ENCODE peak calls at places on chromosome 14, in six cellular contexts. One of them, this sample, is unnamed.

GRCh38 chr14:32494566-32495434 is 165.7 kb downstream of the AKAP6 start:
- DNase-seq in suprapubic skin: no peak
- DNase-seq in transverse colon: no peak
- DNase-seq in endothelial cell of umbilical vein: no peak
- DNase-seq in SK-N-SH: no peak
- DNase-seq in vagina: no peak
- DNase-seq in this sample: no peak

GRCh38 chr14:81927069-81927468 is 393.4 kb upstream of the SEL1L start:
- DNase-seq in vagina: no peak
- DNase-seq in transverse colon: no peak
- DNase-seq in SK-N-SH: no peak
- DNase-seq in suprapubic skin: no peak
- DNase-seq in endothelial cell of umbilical vein: no peak
- DNase-seq in this sample: no peak

GRCh38 chr14:67359319-67359774 is 257 bp downstream of the ATP6V1D start:
- DNase-seq in endothelial cell of umbilical vein: no peak
- DNase-seq in SK-N-SH: no peak
- DNase-seq in suprapubic skin: peak
- DNase-seq in transverse colon: peak
- DNase-seq in vagina: peak
- DNase-seq in this sample: no peak

GRCh38 chr14:32319368-32320049 is 9.6 kb upstream of the AKAP6 start:
- DNase-seq in SK-N-SH: no peak
- DNase-seq in endothelial cell of umbilical vein: peak
- DNase-seq in transverse colon: no peak
- DNase-seq in suprapubic skin: no peak
- DNase-seq in vagina: no peak
- DNase-seq in this sample: no peak

GRCh38 chr14:50542941-50543418 is 10.6 kb upstream of the MAP4K5 start:
- DNase-seq in suprapubic skin: no peak
- DNase-seq in transverse colon: peak
- DNase-seq in SK-N-SH: peak
- DNase-seq in endothelial cell of umbilical vein: peak
- DNase-seq in vagina: no peak
- DNase-seq in this sample: no peak

GRCh38 chr14:66360526-66360925 is 125.6 kb upstream of the CCDC196 start:
- DNase-seq in SK-N-SH: no peak
- DNase-seq in endothelial cell of umbilical vein: no peak
- DNase-seq in suprapubic skin: no peak
- DNase-seq in vagina: no peak
- DNase-seq in transverse colon: no peak
- DNase-seq in this sample: no peak

GRCh38 chr14:77709412-77709811 is 1.5 kb downstream of the SLIRP start:
- DNase-seq in transverse colon: no peak
- DNase-seq in SK-N-SH: no peak
- DNase-seq in suprapubic skin: no peak
- DNase-seq in vagina: no peak
- DNase-seq in endothelial cell of umbilical vein: no peak
- DNase-seq in this sample: no peak

GRCh38 chr14:90490727-90491050 is 93.9 kb downstream of the CALM1 start:
- DNase-seq in endothelial cell of umbilical vein: no peak
- DNase-seq in vagina: no peak
- DNase-seq in suprapubic skin: no peak
- DNase-seq in SK-N-SH: no peak
- DNase-seq in transverse colon: no peak
- DNase-seq in this sample: no peak

GRCh38 chr14:35766700-35767082 is 42.4 kb downstream of the RALGAPA1 start:
- DNase-seq in vagina: no peak
- DNase-seq in endothelial cell of umbilical vein: no peak
- DNase-seq in transverse colon: no peak
- DNase-seq in SK-N-SH: no peak
- DNase-seq in suprapubic skin: no peak
- DNase-seq in this sample: no peak

GRCh38 chr14:65732112-65732511 is 319.6 kb downstream of the FUT8 start:
- DNase-seq in SK-N-SH: no peak
- DNase-seq in vagina: no peak
- DNase-seq in endothelial cell of umbilical vein: no peak
- DNase-seq in transverse colon: no peak
- DNase-seq in suprapubic skin: no peak
- DNase-seq in this sample: no peak

GRCh38 chr14:72744416-72745120 is 149.3 kb downstream of the DPF3 start:
- DNase-seq in vagina: peak
- DNase-seq in SK-N-SH: no peak
- DNase-seq in endothelial cell of umbilical vein: no peak
- DNase-seq in suprapubic skin: no peak
- DNase-seq in transverse colon: no peak
- DNase-seq in this sample: peak

GRCh38 chr14:50038398-50039119 is 77.8 kb downstream of the VCPKMT start:
- DNase-seq in SK-N-SH: no peak
- DNase-seq in vagina: no peak
- DNase-seq in transverse colon: no peak
- DNase-seq in endothelial cell of umbilical vein: no peak
- DNase-seq in suprapubic skin: no peak
- DNase-seq in this sample: no peak

GRCh38 chr14:33404054-33404453 is 465.4 kb downstream of the NPAS3 start:
- DNase-seq in endothelial cell of umbilical vein: peak
- DNase-seq in suprapubic skin: no peak
- DNase-seq in transverse colon: no peak
- DNase-seq in vagina: no peak
- DNase-seq in SK-N-SH: no peak
- DNase-seq in this sample: no peak

GRCh38 chr14:50964683-50965390 is 20.6 kb upstream of the PYGL start:
- DNase-seq in endothelial cell of umbilical vein: peak
- DNase-seq in SK-N-SH: no peak
- DNase-seq in suprapubic skin: no peak
- DNase-seq in vagina: no peak
- DNase-seq in transverse colon: peak
- DNase-seq in this sample: no peak

GRCh38 chr14:22599349-22599748 is 1.2 kb downstream of the ABHD4 start:
- DNase-seq in vagina: no peak
- DNase-seq in suprapubic skin: no peak
- DNase-seq in transverse colon: no peak
- DNase-seq in endothelial cell of umbilical vein: no peak
- DNase-seq in SK-N-SH: no peak
- DNase-seq in this sample: no peak

GRCh38 chr14:22600027-22600426 is 1.9 kb downstream of the ABHD4 start:
- DNase-seq in endothelial cell of umbilical vein: no peak
- DNase-seq in vagina: no peak
- DNase-seq in SK-N-SH: no peak
- DNase-seq in suprapubic skin: no peak
- DNase-seq in transverse colon: no peak
- DNase-seq in this sample: no peak

GRCh38 chr14:22598099-22598895 is at the start of gene ABHD4:
- DNase-seq in SK-N-SH: peak
- DNase-seq in suprapubic skin: peak
- DNase-seq in transverse colon: peak
- DNase-seq in endothelial cell of umbilical vein: peak
- DNase-seq in vagina: no peak
- DNase-seq in this sample: peak

GRCh38 chr14:22597771-22598098 is 365 bp upstream of the ABHD4 start:
- DNase-seq in transverse colon: no peak
- DNase-seq in suprapubic skin: no peak
- DNase-seq in SK-N-SH: no peak
- DNase-seq in vagina: no peak
- DNase-seq in endothelial cell of umbilical vein: no peak
- DNase-seq in this sample: no peak

GRCh38 chr14:22598896-22599244 is 770 bp downstream of the ABHD4 start:
- DNase-seq in vagina: no peak
- DNase-seq in suprapubic skin: no peak
- DNase-seq in SK-N-SH: no peak
- DNase-seq in transverse colon: peak
- DNase-seq in endothelial cell of umbilical vein: peak
- DNase-seq in this sample: no peak
- TF ChIP-seq CTCF in vagina: no peak
- TF ChIP-seq CTCF in suprapubic skin: no peak
- TF ChIP-seq CTCF in SK-N-SH: peak
- TF ChIP-seq CTCF in transverse colon: no peak
- TF ChIP-seq CTCF in endothelial cell of umbilical vein: no peak
- TF ChIP-seq CTCF in this sample: peak

GRCh38 chr14:94340533-94340932 is 17.4 kb upstream of the SERPINA6 start:
- DNase-seq in suprapubic skin: no peak
- DNase-seq in endothelial cell of umbilical vein: no peak
- DNase-seq in SK-N-SH: no peak
- DNase-seq in vagina: no peak
- DNase-seq in transverse colon: no peak
- DNase-seq in this sample: no peak

GRCh38 chr14:94341654-94342333 is 18.7 kb upstream of the SERPINA6 start:
- DNase-seq in vagina: no peak
- DNase-seq in transverse colon: no peak
- DNase-seq in suprapubic skin: no peak
- DNase-seq in endothelial cell of umbilical vein: no peak
- DNase-seq in SK-N-SH: no peak
- DNase-seq in this sample: no peak

GRCh38 chr14:94343238-94343637 is 20.1 kb upstream of the SERPINA6 start:
- DNase-seq in suprapubic skin: no peak
- DNase-seq in endothelial cell of umbilical vein: no peak
- DNase-seq in transverse colon: no peak
- DNase-seq in SK-N-SH: no peak
- DNase-seq in vagina: no peak
- DNase-seq in this sample: no peak

GRCh38 chr14:94344389-94344788 is 21.3 kb upstream of the SERPINA6 start:
- DNase-seq in SK-N-SH: no peak
- DNase-seq in vagina: no peak
- DNase-seq in endothelial cell of umbilical vein: no peak
- DNase-seq in suprapubic skin: no peak
- DNase-seq in transverse colon: no peak
- DNase-seq in this sample: peak

DNA sequence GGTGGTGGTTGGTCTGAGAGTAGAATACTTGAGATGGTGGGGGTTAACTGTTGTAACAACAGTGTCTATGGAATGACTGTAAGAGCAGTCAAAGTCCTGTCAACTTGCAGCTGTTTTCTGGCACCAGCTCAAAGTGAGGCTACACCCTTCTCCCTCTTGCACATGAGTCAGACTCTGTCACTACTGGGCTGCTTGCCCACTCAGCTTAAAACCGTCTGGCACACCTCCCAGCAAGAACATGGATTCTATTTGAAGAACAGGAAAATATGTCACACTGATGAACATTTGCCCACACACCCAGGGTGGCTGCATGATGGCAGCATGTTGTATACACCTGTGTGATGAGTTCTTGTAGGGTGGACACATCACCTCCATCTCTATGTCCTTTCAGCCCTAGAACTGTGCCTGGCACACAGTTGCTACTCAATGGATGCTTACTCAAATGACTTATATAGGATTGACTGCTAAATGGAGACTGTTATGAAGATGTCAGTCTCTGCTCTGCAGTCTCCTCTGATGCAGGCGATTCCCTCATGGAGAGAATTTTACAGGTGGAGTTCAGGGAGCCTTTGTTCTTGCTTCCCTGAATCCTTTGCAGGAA is 19.3 kb upstream of the SERPINA6 start:
- DNase-seq in transverse colon: peak
- DNase-seq in SK-N-SH: peak
- DNase-seq in suprapubic skin: peak
- DNase-seq in vagina: no peak
- DNase-seq in endothelial cell of umbilical vein: peak
- DNase-seq in this sample: peak
- H3K27ac ChIP-seq in transverse colon: peak
- H3K27ac ChIP-seq in SK-N-SH: no peak
- H3K27ac ChIP-seq in suprapubic skin: peak
- H3K27ac ChIP-seq in vagina: peak
- H3K27ac ChIP-seq in endothelial cell of umbilical vein: no peak
- H3K27ac ChIP-seq in this sample: peak

GRCh38 chr14:102323102-102323501 is 3.6 kb downstream of the ZNF839 start:
- DNase-seq in vagina: no peak
- DNase-seq in endothelial cell of umbilical vein: peak
- DNase-seq in suprapubic skin: peak
- DNase-seq in transverse colon: peak
- DNase-seq in SK-N-SH: peak
- DNase-seq in this sample: peak
- TF ChIP-seq POLR2AphosphoS5 in vagina: peak
- TF ChIP-seq POLR2AphosphoS5 in endothelial cell of umbilical vein: no peak
- TF ChIP-seq POLR2AphosphoS5 in suprapubic skin: no peak
- TF ChIP-seq POLR2AphosphoS5 in transverse colon: no peak
- TF ChIP-seq POLR2AphosphoS5 in SK-N-SH: no peak
- TF ChIP-seq POLR2AphosphoS5 in this sample: peak

GRCh38 chr14:71742491-71742890 is 189.7 kb upstream of the RGS6 start:
- DNase-seq in SK-N-SH: no peak
- DNase-seq in endothelial cell of umbilical vein: no peak
- DNase-seq in vagina: no peak
- DNase-seq in suprapubic skin: no peak
- DNase-seq in transverse colon: no peak
- DNase-seq in this sample: peak

GRCh38 chr14:71745072-71745471 is 187.2 kb upstream of the RGS6 start:
- DNase-seq in transverse colon: no peak
- DNase-seq in vagina: no peak
- DNase-seq in SK-N-SH: no peak
- DNase-seq in endothelial cell of umbilical vein: no peak
- DNase-seq in suprapubic skin: no peak
- DNase-seq in this sample: no peak

GRCh38 chr14:71734076-71734475 is 198.2 kb upstream of the RGS6 start:
- DNase-seq in vagina: no peak
- DNase-seq in suprapubic skin: no peak
- DNase-seq in SK-N-SH: no peak
- DNase-seq in transverse colon: no peak
- DNase-seq in endothelial cell of umbilical vein: no peak
- DNase-seq in this sample: no peak

DNA sequence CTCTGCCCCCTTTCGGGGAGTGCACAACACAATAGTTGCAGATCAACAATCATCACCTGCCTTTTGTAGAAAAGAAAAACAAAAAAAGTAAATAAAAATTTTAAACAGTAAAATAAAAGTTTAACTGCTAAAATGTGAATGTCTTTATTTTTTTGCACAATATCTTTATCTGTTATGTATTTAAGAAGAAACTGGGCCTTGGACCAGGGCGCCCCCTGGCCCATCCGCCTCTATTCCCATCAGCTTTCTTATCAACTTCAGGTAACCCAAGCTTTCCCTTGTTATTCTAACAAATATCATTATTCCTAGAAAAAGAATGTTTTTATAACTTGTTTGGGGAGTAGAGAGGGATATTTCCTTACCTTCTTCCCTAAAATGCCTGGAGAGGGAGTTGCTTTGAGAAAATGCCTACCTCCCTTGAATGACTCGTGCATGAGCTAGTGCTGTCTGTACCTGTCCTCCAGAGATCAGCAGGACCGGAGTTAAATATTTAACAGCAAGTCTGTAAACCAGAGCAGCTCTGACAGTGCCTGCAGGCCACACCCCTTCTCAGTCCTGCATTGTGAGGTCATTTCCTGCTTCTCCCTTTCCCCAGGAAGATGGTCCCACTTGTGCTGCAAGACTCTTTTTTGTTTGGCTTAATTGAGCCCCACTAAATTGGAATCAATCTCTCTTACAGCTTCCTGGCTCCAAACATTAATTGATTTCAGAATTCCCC is 192.8 kb upstream of the RGS6 start:
- DNase-seq in SK-N-SH: peak
- DNase-seq in vagina: no peak
- DNase-seq in transverse colon: peak
- DNase-seq in endothelial cell of umbilical vein: peak
- DNase-seq in suprapubic skin: no peak
- DNase-seq in this sample: no peak
- TF ChIP-seq CTCF in SK-N-SH: peak
- TF ChIP-seq CTCF in vagina: no peak
- TF ChIP-seq CTCF in transverse colon: no peak
- TF ChIP-seq CTCF in endothelial cell of umbilical vein: no peak
- TF ChIP-seq CTCF in suprapubic skin: no peak
- TF ChIP-seq CTCF in this sample: no peak

GRCh38 chr14:75113932-75114539 is 12.8 kb downstream of the NEK9 start:
- DNase-seq in endothelial cell of umbilical vein: no peak
- DNase-seq in vagina: no peak
- DNase-seq in suprapubic skin: no peak
- DNase-seq in transverse colon: no peak
- DNase-seq in SK-N-SH: no peak
- DNase-seq in this sample: no peak
- H3K27ac ChIP-seq in endothelial cell of umbilical vein: no peak
- H3K27ac ChIP-seq in vagina: no peak
- H3K27ac ChIP-seq in suprapubic skin: no peak
- H3K27ac ChIP-seq in transverse colon: no peak
- H3K27ac ChIP-seq in SK-N-SH: no peak
- H3K27ac ChIP-seq in this sample: no peak